ENCODE peak calls at places on chromosomes 12 and 14, in nine cellular contexts. M is colonic mucosa; S is heart right ventricle; Y is AG10803; D is cardiac muscle cell; N is lower leg skin; O is type B pancreatic cell; W is activated CD8-positive, alpha-beta T cell treated with anti-CD3 and anti-CD28 coated beads for 36 hours; T is stomach. H is an unnamed sample.

GRCh38 chr14:65237023-65237814 is 134.9 kb upstream of the MAX start:
- DNase-seq in Y (peak; percentile 82), S (no peak), W (no peak), O (no peak), T (no peak), N (no peak), D (no peak), M (no peak), H (no peak)

GRCh38 chr12:26153421-26154154 is 28.8 kb upstream of the BHLHE41 start:
- DNase-seq in M (no peak), D (peak; percentile 14), T (no peak), Y (peak; percentile 95), N (no peak), S (peak; percentile 37), W (no peak), O (no peak), H (no peak)

GRCh38 chr14:90593254-90594040 is 196.6 kb downstream of the CALM1 start:
- DNase-seq in T (no peak), O (no peak), S (no peak), Y (no peak), N (no peak), D (no peak), M (no peak), W (no peak), H (no peak)

GRCh38 chr12:91617830-91618229 is 435.2 kb upstream of the DCN start:
- DNase-seq in N (no peak), S (no peak), M (no peak), Y (no peak), T (no peak), W (no peak), D (no peak), O (no peak), H (no peak)

GRCh38 chr12:96906498-96906848 is 584 bp upstream of the NEDD1 start:
- DNase-seq in S (no peak), N (no peak), W (no peak), T (no peak), Y (no peak), O (no peak), D (no peak), M (no peak), H (no peak)

GRCh38 chr14:67137744-67138371 is 51.4 kb upstream of the GARIN2 start:
- DNase-seq in Y (peak; percentile 15), O (no peak), S (no peak), N (no peak), T (no peak), D (no peak), M (no peak), W (no peak), H (peak; percentile 15)

GRCh38 chr14:105398726-105399440 is 545 bp downstream of the TEX22 start:
- DNase-seq in Y (peak; percentile 22), M (no peak), W (peak; percentile 53), N (no peak), S (no peak), T (no peak), D (peak; percentile 54), O (no peak), H (no peak)

GRCh38 chr14:66600416-66600815 is 92.5 kb downstream of the GPHN start:
- DNase-seq in M (no peak), O (no peak), N (no peak), Y (peak; percentile 13), T (no peak), S (no peak), W (no peak), D (no peak), H (no peak)

GRCh38 chr12:92961949-92962348 is 32.9 kb upstream of the EEA1 start:
- DNase-seq in D (no peak), O (no peak), W (no peak), N (no peak), S (no peak), M (no peak), T (no peak), Y (no peak), H (no peak)

GRCh38 chr14:95185452-95186392 is 28.4 kb upstream of the DICER1 start:
- DNase-seq in D (no peak), Y (peak; percentile 63), N (peak; percentile 38), W (no peak), S (peak; percentile 74), T (peak; percentile 44), O (no peak), M (peak; percentile 62), H (no peak)

GRCh38 chr12:77946541-77947021 is 115.9 kb downstream of the NAV3 start:
- DNase-seq in D (no peak), O (no peak), W (no peak), M (no peak), N (no peak), S (no peak), T (no peak), Y (peak; percentile 88), H (no peak)

GRCh38 chr12:109897029-109897428 is 3.0 kb upstream of the TCHP start:
- DNase-seq in O (no peak), Y (no peak), S (no peak), D (no peak), T (no peak), M (no peak), W (no peak), N (no peak), H (no peak)

DNA sequence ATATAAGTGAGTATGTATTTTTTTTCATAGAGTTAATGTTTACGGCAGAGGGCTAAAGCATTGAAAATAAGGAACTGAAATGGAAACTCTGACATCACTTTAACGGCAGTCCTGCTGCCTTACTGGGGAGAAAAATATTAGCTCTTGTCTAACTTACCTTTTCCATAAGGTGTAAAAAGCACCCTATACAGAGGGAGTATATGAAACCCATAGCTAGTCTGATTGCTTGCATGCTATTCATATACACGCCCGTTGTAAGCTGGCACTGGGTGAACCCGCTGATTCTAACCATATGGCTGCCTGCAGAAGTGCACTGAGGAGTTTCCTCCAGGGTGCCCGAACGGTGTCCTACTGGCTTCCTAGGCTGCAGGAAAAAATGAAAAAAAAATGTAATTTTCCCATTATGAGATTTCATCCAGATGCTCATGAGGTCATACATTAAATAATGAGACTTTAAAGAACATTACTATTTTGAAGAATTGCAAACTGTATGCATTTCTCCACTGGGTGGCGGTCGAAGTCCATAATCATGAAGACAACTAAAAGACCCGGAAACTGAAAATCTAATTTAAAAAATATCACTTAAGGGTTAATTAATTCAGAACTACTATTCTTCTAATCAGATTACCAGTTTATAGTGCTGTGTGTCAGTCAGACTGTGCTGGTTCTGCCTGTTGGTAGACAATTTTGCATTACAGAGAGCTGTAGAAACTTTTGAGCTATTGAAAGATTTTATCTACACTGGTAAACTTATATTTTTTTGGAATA is 144.7 kb downstream of the ALX1 start:
- DNase-seq in O (no peak), M (peak; percentile 69), S (no peak), N (no peak), D (peak; percentile 47), Y (peak; percentile 26), T (peak; percentile 45), W (peak; percentile 57), H (peak; percentile 35)
- TF ChIP-seq CTCF in O (peak; percentile 73), M (peak; percentile 36), S (peak; percentile 12), N (no peak), D (peak; percentile 56), Y (peak; percentile 63), T (peak; percentile 35), W (peak; percentile 57), H (peak; percentile 0)

GRCh38 chr12:106986135-106986534 is 811 bp downstream of the MTERF2 start:
- DNase-seq in D (no peak), W (no peak), Y (no peak), M (no peak), O (no peak), T (no peak), S (no peak), N (no peak), H (no peak)

GRCh38 chr12:106984588-106985137 is 2.3 kb downstream of the MTERF2 start:
- DNase-seq in T (no peak), D (no peak), Y (no peak), W (peak; percentile 36), N (no peak), O (no peak), S (no peak), M (no peak), H (no peak)

GRCh38 chr12:106987846-106988245 is 900 bp upstream of the MTERF2 start:
- DNase-seq in Y (no peak), D (no peak), M (no peak), N (no peak), O (no peak), W (no peak), S (no peak), T (peak; percentile 44), H (no peak)

GRCh38 chr12:106986625-106987389 is at the start of gene MTERF2:
- DNase-seq in S (peak; percentile 95), N (peak; percentile 92), T (peak; percentile 93), O (peak; percentile 89), Y (peak; percentile 94), W (peak; percentile 86), M (peak; percentile 93), D (peak; percentile 96), H (peak; percentile 91)

DNA sequence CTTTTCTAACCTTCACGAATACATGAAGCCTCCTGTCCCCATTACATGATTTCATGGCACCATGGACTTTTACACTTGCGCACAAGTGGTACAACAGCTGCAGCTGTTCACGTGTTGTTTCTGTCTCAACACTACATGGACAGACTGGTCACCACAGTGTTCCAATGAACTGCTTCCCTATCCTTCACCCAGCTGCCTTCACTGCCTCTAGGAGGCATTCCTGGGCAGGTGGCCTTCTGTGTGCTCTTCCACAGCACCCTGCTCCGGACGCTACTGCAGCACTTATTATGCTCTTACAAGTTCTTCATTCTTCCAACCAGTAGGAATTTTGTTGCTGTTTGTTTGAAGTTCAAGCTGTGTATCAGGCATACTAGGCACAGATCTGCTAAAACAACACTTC is 1.5 kb downstream of the MTERF2 start:
- DNase-seq in Y (no peak), W (no peak), T (no peak), S (no peak), D (no peak), N (no peak), O (no peak), M (no peak), H (no peak)
- TF ChIP-seq CTCF in Y (no peak), W (no peak), T (no peak), S (no peak), D (no peak), N (no peak), O (no peak), M (no peak), H (no peak)

DNA sequence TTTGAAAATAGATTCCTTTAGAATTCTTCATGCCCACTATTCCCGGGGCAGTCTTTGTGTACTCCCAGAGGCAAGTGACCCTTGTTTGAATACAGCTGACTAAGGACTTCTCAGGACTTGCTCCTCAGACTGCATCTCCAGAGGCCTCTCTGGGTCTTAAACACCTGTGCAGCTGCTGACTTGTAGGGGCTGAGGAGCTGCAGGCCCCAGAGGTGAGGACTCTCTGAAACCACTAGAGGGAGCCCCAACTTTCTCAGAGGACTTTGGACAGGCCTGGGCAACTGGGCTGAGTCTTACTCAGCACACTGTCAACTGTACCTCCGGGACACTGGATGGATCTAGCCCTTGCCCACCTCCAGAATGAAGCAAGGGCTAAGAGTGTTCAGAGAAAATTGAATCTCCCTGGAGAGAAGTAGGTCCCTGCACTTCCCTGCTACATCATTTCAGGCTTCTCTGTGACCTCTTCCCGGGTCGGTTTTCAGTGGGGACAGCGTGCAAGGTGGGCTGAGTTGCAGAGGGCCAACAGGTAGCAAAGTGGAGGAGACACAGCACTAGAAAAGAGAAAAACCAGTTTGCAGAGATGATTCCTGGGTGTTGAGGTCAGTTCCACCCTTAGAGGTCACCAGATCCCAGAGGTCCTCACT is 164.6 kb downstream of the TMEM117 start:
- DNase-seq in T (no peak), N (no peak), W (peak; percentile 31), D (peak; percentile 74), M (peak; percentile 30), O (no peak), S (no peak), Y (peak; percentile 55), H (peak; percentile 49)
- TF ChIP-seq CTCF in T (peak; percentile 40), N (no peak), W (peak; percentile 64), D (peak; percentile 71), M (peak; percentile 56), O (peak; percentile 72), S (peak; percentile 41), Y (peak; percentile 70), H (peak; percentile 42)

GRCh38 chr14:100538566-100539318 is 48.5 kb downstream of the BEGAIN start:
- DNase-seq in T (no peak), D (no peak), W (no peak), Y (no peak), S (no peak), O (no peak), N (no peak), M (no peak), H (no peak)
- TF ChIP-seq CTCF in T (no peak), D (no peak), W (no peak), Y (no peak), S (no peak), O (no peak), N (no peak), M (no peak), H (no peak)